ENCODE peak calls at places on chromosomes 13 and 19, in seven cellular contexts. I, G, B, K, P, Y and F are unnamed samples.

GRCh38 chr13:98489446-98490194 is 87.3 kb downstream of the STK24 start:
- ATAC-seq in B (no peak), P (no peak), Y (no peak), K (no peak), G (no peak), I (no peak), F (no peak)

GRCh38 chr13:74629985-74630384 is 495.8 kb upstream of the KLF12 start:
- ATAC-seq in I (no peak), G (no peak), B (no peak), Y (no peak), K (no peak), P (no peak), F (no peak)

GRCh38 chr19:47776568-47776967 is 1.9 kb upstream of the SELENOW start:
- ATAC-seq in G (no peak), P (no peak), B (peak; percentile 66), I (no peak), Y (no peak), K (no peak), F (no peak)

GRCh38 chr19:48656840-48657474 is 11.0 kb upstream of the CA11 start:
- ATAC-seq in K (no peak), I (no peak), G (no peak), B (peak; percentile 19), Y (no peak), P (no peak), F (no peak)

GRCh38 chr19:15285896-15286591 is 46.3 kb downstream of the BRD4 start:
- ATAC-seq in B (no peak), K (peak; percentile 83), I (no peak), P (no peak), Y (no peak), G (no peak), F (peak; percentile 87)

GRCh38 chr13:85334187-85334586 is 465.0 kb downstream of the SLITRK6 start:
- ATAC-seq in Y (no peak), G (no peak), K (no peak), I (no peak), B (no peak), P (no peak), F (no peak)

GRCh38 chr19:13429563-13429962 is 76.7 kb downstream of the CACNA1A start:
- ATAC-seq in B (no peak), G (no peak), Y (no peak), P (no peak), I (no peak), K (no peak), F (no peak)

GRCh38 chr13:45132384-45133064 is 12.2 kb downstream of the GTF2F2 start:
- ATAC-seq in G (no peak), Y (no peak), I (no peak), B (peak; percentile 23), P (no peak), K (peak; percentile 99), F (peak; percentile 94)

GRCh38 chr19:34337747-34338146 is 27.2 kb upstream of the GPI start:
- ATAC-seq in P (no peak), B (no peak), G (no peak), I (no peak), Y (no peak), K (no peak), F (no peak)

GRCh38 chr19:56309511-56310185 is 5.0 kb downstream of the ZSCAN5A start:
- ATAC-seq in K (peak; percentile 38), G (peak; percentile 48), B (peak; percentile 78), Y (peak; percentile 70), P (peak; percentile 25), I (no peak), F (no peak)

GRCh38 chr19:1663854-1664253 is 11.4 kb upstream of the TCF3 start:
- ATAC-seq in B (no peak), P (no peak), K (peak; percentile 35), Y (peak; percentile 57), I (no peak), G (no peak), F (peak; percentile 57)

GRCh38 chr13:113666951-113667701 is at the start of gene GRK1:
- ATAC-seq in P (no peak), G (no peak), Y (no peak), B (no peak), I (no peak), K (no peak), F (no peak)

GRCh38 chr13:93727301-93728141 is 500.9 kb downstream of the GPC6 start:
- ATAC-seq in I (no peak), K (no peak), P (no peak), B (no peak), G (no peak), Y (no peak), F (no peak)

GRCh38 chr13:34076943-34077703 is 259.2 kb downstream of the RFC3 start:
- ATAC-seq in Y (no peak), K (no peak), I (no peak), B (no peak), G (no peak), P (no peak), F (no peak)